ENCODE peak calls at places on chromosome 22, in six cellular contexts. Z is CD8-positive, alpha-beta T cell; G is A549; K is esophagus squamous epithelium; E is stimulated activated CD8-positive, alpha-beta memory T cell treated with anti-CD3 and anti-CD28 coated beads, Interleukin-15, amount 100 ng/mL, for 1 hour; M is hypothalamus. N is an unnamed sample.

GRCh38 chr22:48065852-48066251 is 1303.4 kb downstream of the TBC1D22A start:
- DNase-seq in Z (no peak), G (no peak), K (no peak), E (no peak), M (no peak), N (no peak)

GRCh38 chr22:21589415-21589814 is 21.9 kb downstream of the UBE2L3 start:
- DNase-seq in Z (no peak), G (no peak), K (no peak), E (no peak), M (no peak), N (no peak)

GRCh38 chr22:46641829-46642266 is 21.7 kb downstream of the GRAMD4 start:
- DNase-seq in Z (no peak), G (no peak), K (no peak), E (no peak), M (no peak), N (no peak)

GRCh38 chr22:42145175-42145574 is 14.6 kb upstream of the CYP2D6 start:
- DNase-seq in Z (no peak), G (no peak), K (no peak), E (no peak), M (no peak), N (no peak)

GRCh38 chr22:29695129-29695926 is 24.5 kb upstream of the CABP7 start:
- DNase-seq in Z (no peak), G (no peak), K (no peak), E (no peak), M (peak; percentile 25), N (no peak)

GRCh38 chr22:49562685-49563249 is 264.9 kb downstream of the BRD1 start:
- DNase-seq in Z (no peak), G (no peak), K (no peak), E (no peak), M (no peak), N (no peak)

GRCh38 chr22:38953577-38954413 is 3.6 kb upstream of the APOBEC3A start:
- DNase-seq in Z (no peak), G (peak; percentile 65), K (no peak), E (no peak), M (no peak), N (no peak)

GRCh38 chr22:17980638-17981051 is 43.7 kb downstream of the MICAL3 start:
- DNase-seq in Z (peak; percentile 15), G (no peak), K (no peak), E (no peak), M (no peak), N (peak; percentile 90)

GRCh38 chr22:47535681-47536080 is 773.2 kb downstream of the TBC1D22A start:
- DNase-seq in Z (no peak), G (no peak), K (no peak), E (no peak), M (no peak), N (no peak)

GRCh38 chr22:39380331-39380730 is 19.2 kb upstream of the TAB1 start:
- DNase-seq in Z (no peak), G (no peak), K (no peak), E (no peak), M (no peak), N (no peak)

GRCh38 chr22:20155330-20156041 is 4.6 kb upstream of the CCDC188 start:
- DNase-seq in Z (no peak), G (no peak), K (no peak), E (no peak), M (peak; percentile 65), N (no peak)

GRCh38 chr22:37968452-37969251 is 15.2 kb downstream of the POLR2F start:
- DNase-seq in Z (no peak), G (no peak), K (no peak), E (no peak), M (peak; percentile 26), N (no peak)

GRCh38 chr22:43921361-43921760 is 2.2 kb upstream of the PNPLA3 start:
- DNase-seq in Z (no peak), G (no peak), K (no peak), E (no peak), M (no peak), N (no peak)

GRCh38 chr22:25884121-25884520 is 142.1 kb downstream of the MYO18B start:
- DNase-seq in Z (no peak), G (no peak), K (no peak), E (no peak), M (no peak), N (no peak)

GRCh38 chr22:40396882-40397281 is 26.5 kb downstream of the SGSM3 start:
- DNase-seq in Z (no peak), G (no peak), K (no peak), E (no peak), M (no peak), N (no peak)

GRCh38 chr22:36577019-36577418 is 48.1 kb upstream of the EIF3D start:
- DNase-seq in Z (no peak), G (peak; percentile 68), K (no peak), E (no peak), M (no peak), N (no peak)

GRCh38 chr22:40654522-40655167 is 18.1 kb upstream of the MRTFA start:
- DNase-seq in Z (no peak), G (peak; percentile 43), K (no peak), E (no peak), M (no peak), N (peak; percentile 32)

GRCh38 chr22:29733362-29734322 is 13.8 kb downstream of the CABP7 start:
- DNase-seq in Z (no peak), G (no peak), K (no peak), E (no peak), M (no peak), N (peak; percentile 53)

GRCh38 chr22:20020533-20021195 is at the start of gene TANGO2:
- DNase-seq in Z (peak; percentile 92), G (peak; percentile 83), K (no peak), E (peak; percentile 78), M (peak; percentile 81), N (peak; percentile 100)

GRCh38 chr22:45469573-45470383 is 32.9 kb upstream of the FBLN1 start:
- DNase-seq in Z (no peak), G (no peak), K (no peak), E (no peak), M (no peak), N (no peak)

GRCh38 chr22:45977551-45978274 is 751 bp upstream of the WNT7B start:
- DNase-seq in Z (no peak), G (peak; percentile 54), K (no peak), E (no peak), M (no peak), N (no peak)

GRCh38 chr22:49103314-49104052 is 724.2 kb downstream of the BRD1 start:
- DNase-seq in Z (no peak), G (no peak), K (no peak), E (no peak), M (no peak), N (no peak)

GRCh38 chr22:22245935-22246525 is 1.4 kb downstream of the VPREB1 start:
- DNase-seq in Z (no peak), G (no peak), K (no peak), E (no peak), M (no peak), N (no peak)

GRCh38 chr22:30871391-30872281 is 96.9 kb downstream of the MORC2 start:
- DNase-seq in Z (no peak), G (no peak), K (no peak), E (no peak), M (no peak), N (no peak)

GRCh38 chr22:30885001-30885366 is 83.6 kb downstream of the MORC2 start:
- DNase-seq in Z (no peak), G (no peak), K (no peak), E (no peak), M (no peak), N (no peak)

GRCh38 chr22:23781065-23781464 is 5.7 kb upstream of the SMARCB1 start:
- DNase-seq in Z (no peak), G (no peak), K (no peak), E (no peak), M (peak; percentile 26), N (no peak)

GRCh38 chr22:49994361-49995058 is 18.1 kb downstream of the IL17REL start:
- DNase-seq in Z (no peak), G (no peak), K (no peak), E (no peak), M (no peak), N (no peak)

GRCh38 chr22:44386386-44387035 is 73.8 kb upstream of the SHISAL1 start:
- DNase-seq in Z (no peak), G (no peak), K (no peak), E (no peak), M (no peak), N (no peak)

GRCh38 chr22:20429254-20430100 is 8.1 kb downstream of the SCARF2 start:
- DNase-seq in Z (peak; percentile 70), G (no peak), K (no peak), E (peak; percentile 66), M (no peak), N (peak; percentile 100)

GRCh38 chr22:22348127-22348814 is 103.7 kb downstream of the VPREB1 start:
- DNase-seq in Z (no peak), G (peak; percentile 7), K (no peak), E (no peak), M (no peak), N (no peak)

GRCh38 chr22:21590809-21591641 is 23.5 kb downstream of the UBE2L3 start:
- DNase-seq in Z (no peak), G (no peak), K (no peak), E (no peak), M (no peak), N (no peak)

GRCh38 chr22:43012390-43012789 is 2.6 kb downstream of the PACSIN2 start:
- DNase-seq in Z (no peak), G (no peak), K (no peak), E (no peak), M (no peak), N (no peak)